ENCODE peak calls at places on chromosome 19, in eight cellular contexts. K, M, V, N, T, D, J and L are unnamed samples.

GRCh38 chr19:16202320-16203255 is 4.9 kb downstream of the AP1M1 start:
- DNase-seq in T (no peak), D (no peak), N (no peak), K (no peak), M (no peak), V (no peak), J (no peak), L (no peak)

GRCh38 chr19:10551698-10552301 is 8.1 kb downstream of the ATG4D start:
- DNase-seq in K (no peak), J (peak), N (no peak), V (peak), D (no peak), T (no peak), M (no peak), L (no peak)

GRCh38 chr19:33100894-33101644 is 20.1 kb downstream of the GPATCH1 start:
- DNase-seq in T (no peak), K (no peak), M (no peak), N (no peak), D (no peak), J (no peak), V (no peak), L (no peak)

GRCh38 chr19:32063601-32064000 is 281.8 kb upstream of the ZNF507 start:
- DNase-seq in T (no peak), V (no peak), J (no peak), N (no peak), D (no peak), M (no peak), K (no peak), L (no peak)

GRCh38 chr19:4338441-4339350 is at the start of gene STAP2:
- DNase-seq in V (peak), K (no peak), D (peak), N (no peak), J (no peak), T (no peak), M (no peak), L (no peak)

GRCh38 chr19:48149430-48149829 is 20.7 kb downstream of the LIG1 start:
- DNase-seq in V (no peak), K (no peak), N (no peak), D (no peak), T (no peak), J (no peak), M (no peak), L (no peak)

GRCh38 chr19:31350693-31351211 is 1.5 kb upstream of the TSHZ3 start:
- DNase-seq in T (peak), N (no peak), K (no peak), M (peak), J (peak), D (peak), V (peak), L (peak)

GRCh38 chr19:751501-752341 is 809 bp downstream of the MISP start:
- DNase-seq in K (peak), T (peak), M (peak), J (no peak), V (peak), N (no peak), D (no peak), L (no peak)

GRCh38 chr19:47719047-47719885 is 6.0 kb downstream of the EHD2 start:
- DNase-seq in K (peak), T (peak), J (peak), N (peak), V (no peak), M (peak), D (no peak), L (peak)

GRCh38 chr19:37506387-37507166 is at the start of gene ZNF793:
- DNase-seq in J (peak), N (peak), K (peak), V (peak), T (peak), M (peak), D (peak), L (peak)

GRCh38 chr19:39592381-39592780 is 9.9 kb upstream of the LGALS13 start:
- DNase-seq in K (no peak), T (no peak), M (no peak), V (no peak), J (no peak), D (no peak), N (no peak), L (no peak)

GRCh38 chr19:36456831-36457230 is 32.5 kb downstream of the ZNF566 start:
- DNase-seq in J (no peak), D (no peak), M (no peak), N (no peak), K (no peak), T (no peak), V (no peak), L (no peak)

GRCh38 chr19:38229585-38230073 is 5.6 kb upstream of the DPF1 start:
- DNase-seq in M (peak), K (peak), N (no peak), V (peak), D (peak), J (peak), T (peak), L (no peak)

GRCh38 chr19:48330012-48330681 is 4.8 kb downstream of the EMP3 start:
- DNase-seq in V (peak), T (no peak), J (no peak), D (peak), N (no peak), K (no peak), M (no peak), L (peak)

GRCh38 chr19:31058676-31059075 is 290.6 kb downstream of the TSHZ3 start:
- DNase-seq in T (no peak), D (no peak), M (no peak), V (no peak), K (no peak), N (no peak), J (no peak), L (no peak)

DNA sequence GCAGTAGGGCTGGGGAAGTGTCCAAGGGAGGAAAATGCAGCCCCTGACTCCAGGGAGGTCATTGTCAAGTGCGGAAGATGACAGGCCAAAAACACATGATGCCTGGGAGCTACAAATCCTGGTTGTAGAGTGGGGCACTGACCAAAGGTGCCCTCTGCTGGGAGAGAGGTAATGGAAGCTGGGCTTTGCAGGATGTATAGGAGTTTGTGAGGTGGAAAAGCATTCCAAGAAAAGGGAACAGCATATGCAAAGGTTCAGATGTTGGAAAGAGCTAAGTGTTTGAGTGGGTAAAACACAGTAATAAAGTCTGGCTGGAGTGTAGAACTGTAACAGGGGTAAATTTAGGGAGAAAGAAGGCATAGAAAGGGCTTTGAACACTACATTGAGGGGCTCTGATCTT is 46.9 kb upstream of the PTPRS start:
- DNase-seq in T (no peak), D (no peak), V (no peak), M (no peak), K (no peak), N (no peak), J (no peak), L (no peak)
- TF ChIP-seq CTCF in T (no peak), D (no peak), V (peak), M (no peak), K (no peak), N (no peak), J (no peak), L (no peak)

DNA sequence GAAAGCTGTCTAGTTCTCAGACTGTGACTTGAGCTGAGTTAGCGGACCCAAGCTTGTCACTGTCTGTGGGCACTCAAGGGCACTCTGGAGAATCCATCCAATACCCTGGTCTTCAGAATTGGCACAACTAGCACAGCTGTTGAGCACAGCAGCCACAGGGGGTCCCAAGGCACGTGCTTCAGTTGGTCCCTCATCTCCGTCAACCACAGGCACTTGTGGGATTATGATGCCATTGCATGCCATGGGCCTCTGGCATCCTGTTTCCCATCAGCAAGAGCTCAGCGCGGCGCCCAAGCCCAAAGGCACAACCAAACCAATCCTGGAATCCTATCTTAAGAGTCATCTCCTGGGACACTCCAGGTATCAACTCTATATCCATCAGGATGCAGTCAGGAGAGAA is 3.7 kb upstream of the B3GNT8 start:
- DNase-seq in J (peak), K (no peak), T (no peak), N (no peak), M (no peak), V (no peak), D (no peak), L (no peak)
- H3K27ac ChIP-seq in J (peak), K (no peak), T (no peak), N (no peak), M (no peak), V (no peak), D (no peak), L (no peak)

DNA sequence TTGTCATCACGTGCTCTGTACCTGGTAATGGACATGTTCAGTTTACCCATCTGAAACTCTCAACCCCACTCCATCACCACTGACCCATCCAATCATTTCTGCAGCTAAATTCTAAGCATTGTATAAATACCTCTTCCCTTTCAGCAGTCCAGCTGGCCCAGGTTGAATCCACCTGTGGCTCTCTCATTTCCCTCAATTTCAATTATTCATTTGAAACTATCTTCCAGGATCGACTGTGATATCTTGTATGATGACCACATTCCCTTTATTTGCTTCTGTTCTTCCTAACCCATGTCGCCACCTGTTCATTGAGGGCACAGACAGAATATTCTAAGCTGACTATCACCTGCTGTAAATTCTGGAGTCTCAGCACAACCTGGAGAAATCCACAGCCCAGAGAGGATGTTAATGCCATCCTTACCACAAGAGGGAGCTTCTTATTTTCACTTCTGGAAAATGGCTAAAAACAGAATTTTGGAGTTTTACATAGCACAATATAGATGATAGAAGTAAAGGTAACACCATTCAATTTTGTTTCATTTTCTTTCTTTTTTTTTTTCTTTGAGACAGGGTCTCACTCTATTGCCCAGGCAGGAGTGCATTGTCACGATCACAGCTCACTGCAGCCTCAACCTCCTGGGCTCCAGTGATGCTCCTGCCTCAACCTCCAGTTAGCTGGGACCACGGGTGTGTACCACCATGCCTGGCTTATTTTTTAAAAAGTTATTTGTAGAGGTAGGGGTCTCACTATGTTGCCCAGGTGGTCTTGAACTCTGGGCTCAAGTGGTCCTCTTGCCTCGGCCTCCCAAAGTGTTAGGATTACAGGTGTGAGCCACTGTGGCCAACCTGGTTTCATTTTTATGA is 38.6 kb downstream of the ZNF823 start:
- DNase-seq in D (peak), J (peak), T (peak), M (peak), N (no peak), K (peak), V (no peak), L (no peak)
- TF ChIP-seq CTCF in D (peak), J (peak), T (peak), M (peak), N (peak), K (peak), V (peak), L (peak)

GRCh38 chr19:12325690-12326089 is 7.7 kb downstream of the ZNF563 start:
- DNase-seq in K (no peak), V (no peak), M (no peak), T (no peak), J (no peak), D (no peak), N (no peak), L (no peak)
- H3K27ac ChIP-seq in K (no peak), V (no peak), M (no peak), T (no peak), J (no peak), D (no peak), N (no peak), L (no peak)

GRCh38 chr19:18487576-18488402 is 34.1 kb downstream of the ELL start:
- DNase-seq in K (no peak), M (no peak), D (no peak), J (no peak), N (no peak), T (no peak), V (no peak), L (no peak)

GRCh38 chr19:18489627-18490184 is 32.2 kb downstream of the ELL start:
- DNase-seq in N (no peak), V (no peak), T (no peak), J (no peak), D (no peak), M (no peak), K (no peak), L (no peak)

GRCh38 chr19:18486746-18487145 is 35.1 kb downstream of the ELL start:
- DNase-seq in D (no peak), M (no peak), K (no peak), V (no peak), J (no peak), N (no peak), T (no peak), L (no peak)

GRCh38 chr19:18488838-18489626 is 32.8 kb downstream of the ELL start:
- DNase-seq in N (no peak), D (peak), T (no peak), J (no peak), K (no peak), V (peak), M (no peak), L (peak)

DNA sequence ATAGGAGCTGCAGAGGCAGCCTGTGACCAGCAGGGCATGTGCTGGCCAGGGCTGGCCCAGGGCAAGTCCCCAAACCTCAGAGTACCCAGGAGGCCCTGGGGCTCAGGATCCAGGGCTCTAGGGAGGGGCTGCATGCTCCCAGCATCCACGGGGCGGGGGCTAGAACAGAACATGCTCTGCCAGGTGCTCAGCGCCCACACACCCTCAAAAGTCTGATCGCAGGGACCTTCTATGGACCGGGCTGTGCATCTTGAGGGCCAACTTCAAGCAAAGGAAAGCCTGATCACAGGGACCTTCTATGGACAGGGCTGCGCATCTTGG is 33.5 kb downstream of the ELL start:
- DNase-seq in J (no peak), T (no peak), M (no peak), V (no peak), N (no peak), D (no peak), K (no peak), L (no peak)
- TF ChIP-seq CTCF in J (no peak), T (peak), M (peak), V (no peak), N (no peak), D (no peak), K (peak), L (no peak)

GRCh38 chr19:45621976-45622503 is 17.2 kb downstream of the EML2 start:
- DNase-seq in V (no peak), N (no peak), J (no peak), T (no peak), M (no peak), K (no peak), D (no peak), L (no peak)

GRCh38 chr19:45621389-45621788 is 17.8 kb downstream of the EML2 start:
- DNase-seq in K (no peak), J (no peak), M (no peak), N (no peak), T (no peak), D (no peak), V (no peak), L (no peak)

GRCh38 chr19:45613926-45614725 is 12.1 kb upstream of the GPR4 start:
- DNase-seq in D (no peak), M (peak), K (peak), N (no peak), V (no peak), J (peak), T (peak), L (no peak)

GRCh38 chr19:45615795-45616708 is 14.0 kb upstream of the GPR4 start:
- DNase-seq in J (peak), V (peak), K (peak), M (peak), N (peak), D (peak), T (peak), L (peak)

GRCh38 chr19:45616709-45617027 is 14.7 kb upstream of the GPR4 start:
- DNase-seq in D (no peak), K (no peak), M (no peak), T (no peak), N (no peak), V (peak), J (no peak), L (no peak)
- H3K27ac ChIP-seq in D (no peak), K (peak), M (no peak), T (no peak), N (no peak), V (no peak), J (peak), L (no peak)

DNA sequence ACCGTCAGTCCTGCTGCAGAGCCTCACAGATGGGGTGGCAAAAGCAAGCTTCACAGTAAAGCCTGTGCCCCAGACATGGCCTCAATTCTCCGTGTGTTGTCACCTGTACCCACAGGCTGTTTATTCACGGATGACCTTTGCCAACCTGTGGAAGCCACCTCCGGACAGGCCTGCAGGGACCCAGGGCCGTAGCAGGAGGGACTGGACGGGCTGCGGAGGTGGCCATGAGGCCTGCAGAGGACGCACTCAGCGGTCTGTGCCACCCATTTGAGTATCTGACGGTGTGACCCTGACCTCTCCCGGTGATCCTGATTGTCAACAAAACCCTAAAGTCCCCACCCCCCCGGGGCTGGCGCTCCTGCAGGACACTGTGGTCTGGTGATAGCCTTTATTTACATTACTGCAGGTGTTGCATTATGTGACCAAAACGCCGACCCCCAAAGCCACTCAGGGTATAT is 7.8 kb upstream of the KLF16 start:
- DNase-seq in N (no peak), V (no peak), J (no peak), T (no peak), D (no peak), K (no peak), M (no peak), L (no peak)
- TF ChIP-seq CTCF in N (no peak), V (no peak), J (no peak), T (no peak), D (no peak), K (no peak), M (no peak), L (no peak)

GRCh38 chr19:7829561-7830271 is at the start of gene EVI5L:
- DNase-seq in D (peak), V (peak), M (peak), J (peak), N (peak), K (peak), T (peak), L (peak)

GRCh38 chr19:7830823-7831222 is 805 bp downstream of the EVI5L start:
- DNase-seq in K (no peak), J (no peak), D (no peak), M (no peak), N (no peak), V (no peak), T (no peak), L (no peak)

GRCh38 chr19:7831452-7831851 is 1.4 kb downstream of the EVI5L start:
- DNase-seq in D (peak), J (peak), T (no peak), M (peak), K (no peak), V (peak), N (no peak), L (peak)

GRCh38 chr19:7829162-7829520 is 877 bp upstream of the EVI5L start:
- DNase-seq in V (no peak), J (peak), T (no peak), D (no peak), M (no peak), K (no peak), N (no peak), L (no peak)

GRCh38 chr19:7830272-7830771 is 304 bp downstream of the EVI5L start:
- DNase-seq in M (no peak), T (no peak), N (no peak), D (no peak), K (no peak), V (no peak), J (no peak), L (peak)
- H3K27ac ChIP-seq in M (peak), T (no peak), N (peak), D (no peak), K (no peak), V (no peak), J (no peak), L (no peak)

GRCh38 chr19:54309811-54310210 is 3.2 kb downstream of the LILRA5 start:
- DNase-seq in K (no peak), V (no peak), D (no peak), M (no peak), T (no peak), J (no peak), N (no peak), L (no peak)

GRCh38 chr19:54310543-54310942 is 2.4 kb downstream of the LILRA5 start:
- DNase-seq in V (no peak), N (no peak), M (no peak), D (no peak), J (no peak), T (no peak), K (no peak), L (no peak)

GRCh38 chr19:54311486-54311885 is 1.5 kb downstream of the LILRA5 start:
- DNase-seq in M (no peak), N (no peak), J (no peak), D (no peak), T (no peak), V (no peak), K (no peak), L (no peak)

GRCh38 chr19:54312436-54313362 is at the start of gene LILRA5:
- DNase-seq in K (no peak), T (no peak), J (no peak), M (no peak), V (no peak), N (peak), D (no peak), L (no peak)

GRCh38 chr19:54312011-54312410 is 955 bp downstream of the LILRA5 start:
- DNase-seq in K (no peak), V (no peak), N (no peak), J (no peak), D (no peak), T (no peak), M (no peak), L (no peak)
- TF ChIP-seq CTCF in K (no peak), V (no peak), N (no peak), J (no peak), D (no peak), T (no peak), M (no peak), L (no peak)